ENCODE peak calls at places on chromosomes 5 and 9, in seven cellular contexts. U is IMR-90, Q is K562, O is mammary epithelial cell, R is neural progenitor cell, Z is GM23248, J is endothelial cell of umbilical vein. I is an unnamed sample.

GRCh38 chr9:35996358-35996970 is 38.5 kb upstream of the OR2S2 start:
- DNase-seq in O (no peak), U (peak; percentile 16), Z (peak; percentile 91), R (no peak), J (no peak), Q (no peak), I (no peak)

GRCh38 chr9:92947268-92948031 is at the start of gene FGD3:
- DNase-seq in R (peak; percentile 38), J (no peak), Z (peak; percentile 54), O (no peak), Q (no peak), U (no peak), I (no peak)

GRCh38 chr9:37146372-37146771 is 26.0 kb downstream of the ZCCHC7 start:
- DNase-seq in R (no peak), Z (no peak), U (no peak), Q (no peak), J (peak; percentile 66), O (no peak), I (peak; percentile 75)

GRCh38 chr9:71795097-71795807 is 26.9 kb upstream of the CEMIP2 start:
- DNase-seq in R (no peak), O (no peak), J (no peak), Q (no peak), U (no peak), Z (no peak), I (peak; percentile 88)

GRCh38 chr5:98679963-98680362 is 93.5 kb upstream of the RGMB start:
- DNase-seq in Z (peak; percentile 12), J (peak; percentile 2), U (peak; percentile 59), Q (no peak), O (no peak), R (no peak), I (no peak)

GRCh38 chr5:79513519-79514390 is at the start of gene HOMER1:
- DNase-seq in O (peak; percentile 84), R (peak; percentile 92), Q (peak; percentile 87), U (peak; percentile 73), Z (peak; percentile 87), J (peak; percentile 83), I (peak; percentile 47)

GRCh38 chr5:132257131-132258101 is at the start of gene PDLIM4:
- DNase-seq in Z (peak; percentile 74), J (peak; percentile 62), O (peak; percentile 30), U (no peak), Q (peak; percentile 85), R (peak; percentile 92), I (no peak)

GRCh38 chr5:80569961-80570786 is at the start of gene ANKRD34B:
- DNase-seq in R (peak; percentile 82), Z (peak; percentile 26), Q (peak; percentile 18), U (no peak), J (peak; percentile 10), O (peak; percentile 42), I (no peak)

GRCh38 chr5:178774446-178774845 is 44.0 kb upstream of the ZNF354A start:
- DNase-seq in O (no peak), Q (no peak), Z (no peak), R (no peak), U (no peak), J (no peak), I (no peak)

GRCh38 chr5:142303576-142303975 is 21.2 kb downstream of the SPRY4 start:
- DNase-seq in O (no peak), U (peak; percentile 54), Q (no peak), R (no peak), Z (peak; percentile 54), J (no peak), I (no peak)

GRCh38 chr9:114521846-114522245 is 16.6 kb upstream of the WHRN start:
- DNase-seq in U (peak; percentile 21), Z (no peak), J (no peak), O (no peak), R (no peak), Q (no peak), I (no peak)

GRCh38 chr5:14790220-14790619 is 81.4 kb downstream of the ANKH start:
- DNase-seq in Z (no peak), Q (no peak), U (peak; percentile 18), O (no peak), J (peak; percentile 42), R (no peak), I (no peak)

GRCh38 chr9:14779566-14780022 is 57.1 kb upstream of the CER1 start:
- DNase-seq in U (no peak), R (no peak), J (no peak), Q (no peak), O (no peak), Z (no peak), I (no peak)

GRCh38 chr5:124057161-124057814 is 545.3 kb downstream of the CSNK1G3 start:
- DNase-seq in O (peak; percentile 38), R (no peak), J (peak; percentile 87), Z (no peak), U (no peak), Q (no peak), I (peak; percentile 87)

GRCh38 chr9:33197279-33197678 is 30.1 kb upstream of the B4GALT1 start:
- DNase-seq in U (no peak), J (no peak), Q (no peak), O (no peak), R (no peak), Z (no peak), I (no peak)

GRCh38 chr5:50711280-50711679 is 44.8 kb downstream of the PARP8 start:
- DNase-seq in R (no peak), J (no peak), O (no peak), U (peak; percentile 8), Q (no peak), Z (no peak), I (peak; percentile 50)

GRCh38 chr9:133003071-133003461 is 24.6 kb downstream of the GFI1B start:
- DNase-seq in J (no peak), O (no peak), U (no peak), Q (no peak), R (no peak), Z (no peak), I (peak; percentile 62)

GRCh38 chr5:27682600-27682999 is 644.2 kb upstream of the CDH9 start:
- DNase-seq in J (no peak), Z (no peak), U (no peak), R (peak; percentile 31), O (peak; percentile 10), Q (no peak), I (peak; percentile 57)

GRCh38 chr5:86918246-86918645 is 300.5 kb downstream of the COX7C start:
- DNase-seq in O (no peak), Q (no peak), J (no peak), R (no peak), U (no peak), Z (no peak), I (no peak)

GRCh38 chr5:133398646-133399081 is 213.7 kb downstream of the FSTL4 start:
- DNase-seq in R (no peak), Z (no peak), U (no peak), O (no peak), J (no peak), Q (no peak), I (no peak)
- H3K4me3 ChIP-seq in R (no peak overlapping the region), Z (no peak overlapping the region), U (no peak overlapping the region), O (no peak overlapping the region), J (no peak overlapping the region), Q (no peak overlapping the region), I (no peak overlapping the region)

GRCh38 chr5:180353963-180354574 is 933 bp upstream of the GFPT2 start:
- DNase-seq in R (no peak), O (no peak), Q (no peak), Z (no peak), U (no peak), J (no peak), I (no peak)
- H3K9ac ChIP-seq in R (no peak overlapping the region), O (no peak overlapping the region), Q (no peak overlapping the region), Z (peak overlapping the region; percentile 79), U (no peak overlapping the region), J (peak overlapping the region; percentile 65), I (no peak overlapping the region)

DNA sequence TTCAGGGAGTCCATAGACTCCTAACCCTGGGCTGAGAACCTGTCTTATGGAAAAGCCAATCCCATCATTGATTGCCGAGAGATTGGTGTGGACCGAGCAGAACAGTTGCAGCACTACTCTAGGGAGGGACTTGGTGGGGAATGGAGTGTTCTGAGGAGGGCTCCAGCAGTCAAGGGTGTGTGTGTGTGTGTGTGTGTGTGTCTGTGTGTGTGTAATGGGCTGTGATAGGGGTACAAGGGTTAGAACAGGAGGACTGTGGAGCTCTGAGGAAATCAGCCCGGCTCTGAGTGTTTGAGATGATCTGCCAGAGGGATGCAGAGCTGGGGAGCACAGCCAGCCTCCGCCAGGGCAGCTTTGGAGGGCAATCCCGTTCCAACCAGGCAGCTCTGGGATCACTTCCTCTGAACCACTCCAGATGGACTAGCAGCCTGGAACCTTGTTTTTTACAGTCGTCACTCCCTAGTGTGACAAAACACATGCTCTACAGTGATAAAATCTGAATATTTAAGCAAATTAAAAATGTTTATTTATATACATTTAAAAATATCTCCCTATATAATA is 3.0 kb upstream of the SLC6A7 start:
- DNase-seq in Z (no peak), O (no peak), U (no peak), Q (no peak), R (no peak), J (no peak), I (no peak)
- H3K4me2 ChIP-seq in Z (no peak overlapping the region), O (no peak overlapping the region), U (no peak overlapping the region), Q (no peak overlapping the region), R (no peak overlapping the region), J (no peak overlapping the region), I (no peak overlapping the region)

GRCh38 chr5:139745800-139746690 is 49.6 kb upstream of the PSD2 start:
- DNase-seq in J (peak; percentile 67), O (peak; percentile 43), Z (peak; percentile 89), Q (peak; percentile 95), R (peak; percentile 94), U (peak; percentile 67), I (peak; percentile 88)
- H3K4me3 ChIP-seq in J (peak overlapping the region; percentile 4), O (peak overlapping the region; percentile 15), Z (peak overlapping the region; percentile 68), Q (peak overlapping the region; percentile 21), R (peak overlapping the region; percentile 41), U (no peak overlapping the region), I (peak overlapping the region; percentile 16)

GRCh38 chr9:98335666-98336065 is 80.2 kb upstream of the TBC1D2 start:
- DNase-seq in U (no peak), Z (no peak), Q (no peak), O (no peak), J (no peak), R (no peak), I (no peak)

GRCh38 chr9:98334796-98335195 is 79.3 kb upstream of the TBC1D2 start:
- DNase-seq in J (no peak), Q (no peak), R (no peak), U (no peak), O (peak; percentile 24), Z (no peak), I (no peak)

GRCh38 chr9:98332405-98332831 is 77.0 kb upstream of the TBC1D2 start:
- DNase-seq in J (peak; percentile 88), O (no peak), Q (peak; percentile 72), Z (no peak), U (no peak), R (no peak), I (no peak)

GRCh38 chr9:98331536-98332259 is 76.2 kb upstream of the TBC1D2 start:
- DNase-seq in J (no peak), R (no peak), U (peak; percentile 27), Q (no peak), O (no peak), Z (peak; percentile 23), I (no peak)

GRCh38 chr9:98333703-98334582 is 78.5 kb upstream of the TBC1D2 start:
- DNase-seq in O (peak; percentile 84), J (peak; percentile 94), R (no peak), U (peak; percentile 93), Q (no peak), Z (peak; percentile 86), I (no peak)
- H3K9ac ChIP-seq in O (no peak overlapping the region), J (peak overlapping the region; percentile 70), R (no peak overlapping the region), U (no peak overlapping the region), Q (no peak overlapping the region), Z (peak overlapping the region; percentile 56), I (no peak overlapping the region)

GRCh38 chr5:172117977-172118701 is 69.9 kb downstream of the STK10 start:
- DNase-seq in Z (no peak), O (no peak), Q (no peak), U (no peak), J (no peak), R (no peak), I (no peak)
- H3K4me2 ChIP-seq in Z (no peak overlapping the region), O (no peak overlapping the region), Q (no peak overlapping the region), U (no peak overlapping the region), J (no peak overlapping the region), R (no peak overlapping the region), I (no peak overlapping the region)

I was measured in Karpas-422.